ENCODE peak calls at places on chromosomes 5 and 9, in seven cellular contexts. C is HCT116; Y is A549; B is mesendoderm; D is lower lobe of right lung; Q is psoas muscle; E is CD4-positive, alpha-beta T cell. N is an unnamed sample.

GRCh38 chr9:37061763-37062162 is 27.7 kb upstream of the PAX5 start:
- DNase-seq in E (no peak), C (no peak), Y (peak; percentile 49), Q (no peak), D (no peak), B (no peak), N (no peak)

GRCh38 chr5:177446184-177447065 is at the start of gene PRR7:
- DNase-seq in C (no peak), Q (peak; percentile 63), B (peak; percentile 64), D (peak; percentile 77), E (peak; percentile 64), Y (peak; percentile 73), N (peak; percentile 32)

GRCh38 chr9:85332487-85332886 is 409.3 kb downstream of the AGTPBP1 start:
- DNase-seq in E (no peak), D (no peak), C (peak; percentile 18), B (peak; percentile 88), Q (no peak), Y (peak; percentile 29), N (no peak)

GRCh38 chr5:126531543-126532120 is 63.4 kb downstream of the ALDH7A1 start:
- DNase-seq in Q (no peak), D (no peak), B (no peak), E (no peak), Y (no peak), C (no peak), N (no peak)

GRCh38 chr9:104868687-104869404 is 59.1 kb downstream of the ABCA1 start:
- DNase-seq in E (no peak), D (peak; percentile 70), B (peak; percentile 92), Y (peak; percentile 55), C (no peak), Q (peak; percentile 72), N (peak; percentile 59)

GRCh38 chr9:6567140-6567591 is 78.4 kb downstream of the GLDC start:
- DNase-seq in Y (peak; percentile 79), C (peak; percentile 92), D (no peak), B (peak; percentile 29), E (no peak), Q (no peak), N (peak; percentile 52)

GRCh38 chr5:119009131-119009530 is 20.8 kb upstream of the DTWD2 start:
- DNase-seq in B (no peak), Q (no peak), D (no peak), Y (peak; percentile 41), C (no peak), E (no peak), N (no peak)

GRCh38 chr5:68771221-68771620 is 322.6 kb upstream of the SLC30A5 start:
- DNase-seq in D (no peak), B (no peak), C (no peak), E (no peak), Y (no peak), Q (no peak), N (no peak)

GRCh38 chr5:105907016-105907415 is 1763.7 kb downstream of the EFNA5 start:
- DNase-seq in D (no peak), C (no peak), B (no peak), Y (no peak), E (no peak), Q (no peak), N (no peak)

GRCh38 chr9:99069075-99069474 is 35.8 kb upstream of the TGFBR1 start:
- DNase-seq in B (no peak), E (no peak), Y (no peak), D (no peak), Q (no peak), C (no peak), N (no peak)

GRCh38 chr9:99073347-99073746 is 31.6 kb upstream of the TGFBR1 start:
- DNase-seq in Q (no peak), D (no peak), Y (no peak), E (no peak), C (no peak), B (no peak), N (no peak)

GRCh38 chr9:99071313-99072039 is 33.4 kb upstream of the TGFBR1 start:
- DNase-seq in Q (no peak), E (no peak), C (no peak), D (no peak), B (no peak), Y (no peak), N (no peak)

GRCh38 chr9:99072040-99072394 is 32.9 kb upstream of the TGFBR1 start:
- DNase-seq in Q (no peak), B (no peak), D (no peak), Y (no peak), C (no peak), E (no peak), N (no peak)

GRCh38 chr9:99069532-99069931 is 35.4 kb upstream of the TGFBR1 start:
- DNase-seq in E (no peak), D (no peak), Q (no peak), Y (no peak), C (no peak), B (no peak), N (no peak)
- H3K27ac ChIP-seq in E (no peak overlapping the region), D (no peak overlapping the region), Q (no peak overlapping the region), Y (no peak overlapping the region), C (no peak overlapping the region), B (no peak overlapping the region), N (no peak overlapping the region)

DNA sequence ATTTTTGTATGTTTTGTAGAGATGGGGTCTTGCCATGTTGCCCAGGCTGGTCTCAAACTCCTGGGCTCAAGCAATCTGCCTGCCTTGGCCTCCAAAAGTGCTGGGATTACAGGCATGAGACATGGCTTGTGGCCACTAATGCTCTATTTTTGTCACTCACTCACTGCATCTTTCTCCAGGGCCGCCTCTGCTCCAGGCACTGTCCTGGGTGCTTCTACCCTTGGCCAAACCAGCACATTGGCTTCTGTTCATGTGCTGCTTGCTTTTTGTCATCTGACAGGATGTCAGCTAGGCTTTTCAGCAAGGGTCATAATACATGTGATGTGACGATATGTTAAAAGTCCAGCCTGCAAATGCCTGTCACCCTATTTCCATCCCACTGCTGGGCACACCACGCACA is 3.2 kb downstream of the ODF2 start:
- DNase-seq in Q (no peak), B (no peak), Y (no peak), C (no peak), E (no peak), D (no peak), N (no peak)
- H3K27ac ChIP-seq in Q (no peak overlapping the region), B (no peak overlapping the region), Y (no peak overlapping the region), C (no peak overlapping the region), E (no peak overlapping the region), D (no peak overlapping the region), N (no peak overlapping the region)

GRCh38 chr5:55600086-55600485 is 65.3 kb upstream of the PLPP1 start:
- DNase-seq in D (no peak), Q (no peak), E (no peak), B (no peak), Y (no peak), C (no peak), N (no peak)

GRCh38 chr5:55594636-55595035 is 59.9 kb upstream of the PLPP1 start:
- DNase-seq in D (no peak), E (no peak), B (no peak), C (no peak), Y (no peak), Q (no peak), N (no peak)

GRCh38 chr5:55599148-55600050 is 64.6 kb upstream of the PLPP1 start:
- DNase-seq in C (no peak), Y (no peak), B (no peak), E (no peak), Q (no peak), D (no peak), N (no peak)

GRCh38 chr5:55600536-55601208 is 65.9 kb upstream of the PLPP1 start:
- DNase-seq in D (no peak), C (no peak), B (peak; percentile 53), E (no peak), Q (no peak), Y (peak; percentile 21), N (no peak)

GRCh38 chr5:55597014-55597981 is 62.5 kb upstream of the PLPP1 start:
- DNase-seq in Y (peak; percentile 80), E (no peak), C (peak; percentile 54), D (no peak), B (no peak), Q (peak; percentile 65), N (no peak)
- H3K27ac ChIP-seq in Y (peak overlapping the region; percentile 84), E (no peak overlapping the region), C (peak overlapping the region; percentile 50), D (peak overlapping the region; percentile 61), B (no peak overlapping the region), Q (peak overlapping the region; percentile 71), N (no peak overlapping the region)

GRCh38 chr9:38153152-38153909 is 84.3 kb upstream of the SHB start:
- DNase-seq in E (no peak), Q (no peak), Y (no peak), B (no peak), C (no peak), D (no peak), N (no peak)
- H3K27ac ChIP-seq in E (no peak overlapping the region), Q (no peak overlapping the region), Y (no peak overlapping the region), B (no peak overlapping the region), C (no peak overlapping the region), D (no peak overlapping the region), N (no peak overlapping the region)

DNA sequence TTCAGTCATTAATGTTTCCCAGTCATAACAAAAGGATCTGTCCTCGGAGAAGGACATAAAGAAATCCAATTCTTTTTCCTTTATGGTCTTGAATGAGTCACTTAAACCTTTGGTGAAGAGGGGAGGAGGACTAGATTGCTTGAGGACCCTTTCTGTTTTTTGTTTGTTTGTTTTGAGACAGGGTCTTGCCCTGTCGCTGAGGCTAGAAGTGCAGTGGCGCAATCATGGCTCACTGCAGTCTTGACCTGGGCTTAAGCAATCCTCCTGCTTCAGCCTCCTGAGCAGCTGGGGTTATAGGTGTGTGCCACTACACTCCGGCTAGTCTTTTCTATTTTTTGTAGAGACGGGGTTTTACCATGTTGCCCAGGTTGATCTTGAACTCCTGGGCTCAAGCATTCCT is 12.3 kb downstream of the TIGD6 start:
- DNase-seq in E (no peak), C (no peak), D (no peak), B (no peak), Y (no peak), Q (no peak), N (no peak)
- H3K27ac ChIP-seq in E (no peak overlapping the region), C (no peak overlapping the region), D (no peak overlapping the region), B (no peak overlapping the region), Y (no peak overlapping the region), Q (no peak overlapping the region), N (no peak overlapping the region)

GRCh38 chr9:108617661-108618060 is 238.1 kb downstream of the ACTL7B start:
- DNase-seq in E (no peak), Q (no peak), C (no peak), D (no peak), B (no peak), Y (no peak), N (no peak)
- H3K27ac ChIP-seq in E (no peak overlapping the region), Q (no peak overlapping the region), C (no peak overlapping the region), D (no peak overlapping the region), B (no peak overlapping the region), Y (no peak overlapping the region), N (no peak overlapping the region)